ENCODE peak calls at places on chromosomes 2 and 18, in seven cellular contexts. Q, Y, E, H, D, K and F are unnamed samples.

GRCh38 chr2:10717630-10718029 is 3.8 kb upstream of the ATP6V1C2 start:
- DNase-seq in Q (no peak), Y (no peak), E (peak), H (no peak), D (peak), K (no peak), F (no peak)

GRCh38 chr18:35749701-35750100 is 168.2 kb downstream of the GALNT1 start:
- DNase-seq in Q (no peak), Y (no peak), E (no peak), H (no peak), D (no peak), K (no peak), F (no peak)

GRCh38 chr2:71665168-71666093 is 212.1 kb downstream of the DYSF start:
- DNase-seq in Q (no peak), Y (no peak), E (no peak), H (no peak), D (no peak), K (no peak), F (no peak)

GRCh38 chr2:27756091-27756490 is 15.4 kb upstream of the MRPL33 start:
- DNase-seq in Q (no peak), Y (no peak), E (no peak), H (no peak), D (no peak), K (no peak), F (no peak)

GRCh38 chr2:178863856-178864620 is 56.8 kb upstream of the TTN start:
- DNase-seq in Q (peak), Y (peak), E (no peak), H (no peak), D (peak), K (no peak), F (peak)

GRCh38 chr2:109346601-109347228 is 217.7 kb downstream of the SH3RF3 start:
- DNase-seq in Q (no peak), Y (no peak), E (no peak), H (no peak), D (no peak), K (no peak), F (no peak)

GRCh38 chr2:70340921-70341765 is 39.3 kb upstream of the FAM136A start:
- DNase-seq in Q (peak), Y (peak), E (no peak), H (no peak), D (peak), K (peak), F (peak)

GRCh38 chr2:102181919-102182635 is 4.7 kb upstream of the IL1RL2 start:
- DNase-seq in Q (peak), Y (no peak), E (no peak), H (no peak), D (peak), K (no peak), F (no peak)

GRCh38 chr2:43075054-43075593 is 151.3 kb downstream of the ZFP36L2 start:
- DNase-seq in Q (peak), Y (peak), E (peak), H (no peak), D (peak), K (no peak), F (no peak)

GRCh38 chr2:76640905-76641304 is 881.3 kb downstream of the LRRTM4 start:
- DNase-seq in Q (no peak), Y (no peak), E (no peak), H (no peak), D (no peak), K (no peak), F (no peak)

GRCh38 chr2:24304098-24304497 is 56.2 kb downstream of the ITSN2 start:
- DNase-seq in Q (peak), Y (peak), E (peak), H (no peak), D (peak), K (no peak), F (no peak)

GRCh38 chr2:235850771-235851551 is 317.2 kb downstream of the GBX2 start:
- DNase-seq in Q (no peak), Y (no peak), E (no peak), H (no peak), D (no peak), K (no peak), F (peak)

GRCh38 chr2:241976296-241976695 is 106.8 kb downstream of the RTP5 start:
- DNase-seq in Q (no peak), Y (no peak), E (no peak), H (no peak), D (no peak), K (no peak), F (no peak)

GRCh38 chr2:209556354-209556961 is 132.6 kb downstream of the MAP2 start:
- DNase-seq in Q (peak), Y (no peak), E (no peak), H (no peak), D (peak), K (no peak), F (no peak)

GRCh38 chr2:176093145-176093888 is 796 bp downstream of the HOXD13 start:
- DNase-seq in Q (peak), Y (no peak), E (no peak), H (no peak), D (no peak), K (no peak), F (peak)

GRCh38 chr2:224887159-224887558 is 155.1 kb downstream of the DOCK10 start:
- DNase-seq in Q (no peak), Y (no peak), E (peak), H (no peak), D (peak), K (no peak), F (no peak)

GRCh38 chr2:9693138-9693520 is 62.3 kb upstream of the YWHAQ start:
- DNase-seq in Q (no peak), Y (no peak), E (no peak), H (no peak), D (peak), K (no peak), F (no peak)

GRCh38 chr2:239813261-239814135 is 211.6 kb downstream of the NDUFA10 start:
- DNase-seq in Q (no peak), Y (no peak), E (no peak), H (peak), D (no peak), K (no peak), F (no peak)

GRCh38 chr2:232332940-232333259 is 45.7 kb upstream of the ALPP start:
- DNase-seq in Q (no peak), Y (no peak), E (no peak), H (no peak), D (no peak), K (no peak), F (no peak)

GRCh38 chr2:12931211-12931844 is 214.6 kb downstream of the TRIB2 start:
- DNase-seq in Q (peak), Y (no peak), E (no peak), H (no peak), D (peak), K (peak), F (peak)

GRCh38 chr2:219437690-219438089 is 3.0 kb downstream of the SPEG start:
- DNase-seq in Q (no peak), Y (no peak), E (no peak), H (no peak), D (no peak), K (no peak), F (no peak)

GRCh38 chr2:134674687-134675086 is 44.1 kb downstream of the TMEM163 start:
- DNase-seq in Q (no peak), Y (no peak), E (no peak), H (no peak), D (no peak), K (no peak), F (no peak)

DNA sequence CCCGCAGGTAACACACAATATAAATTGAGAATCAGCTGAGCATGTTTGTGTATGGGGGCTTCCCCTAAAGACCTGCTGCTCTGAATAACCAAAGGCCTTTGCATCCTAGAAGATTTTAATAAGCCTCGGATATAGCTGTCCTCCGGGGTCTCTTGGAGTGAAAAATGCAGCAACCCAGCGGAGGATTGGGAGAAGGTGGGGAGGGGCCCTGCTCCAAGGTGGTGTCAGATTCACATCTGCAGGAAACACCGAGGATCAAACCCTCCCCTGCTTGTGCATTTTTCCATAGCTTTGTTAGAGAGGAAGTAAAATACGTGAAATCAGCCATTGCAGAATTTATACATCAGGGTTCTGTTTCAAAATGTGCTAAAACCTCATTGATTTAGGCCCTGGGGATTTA is 63.1 kb upstream of the OTOF start:
- DNase-seq in Q (no peak), Y (no peak), E (no peak), H (no peak), D (no peak), K (no peak), F (no peak)
- TF ChIP-seq CTCF in Q (no peak), Y (no peak), E (no peak), H (no peak), D (no peak), K (no peak), F (no peak)

DNA sequence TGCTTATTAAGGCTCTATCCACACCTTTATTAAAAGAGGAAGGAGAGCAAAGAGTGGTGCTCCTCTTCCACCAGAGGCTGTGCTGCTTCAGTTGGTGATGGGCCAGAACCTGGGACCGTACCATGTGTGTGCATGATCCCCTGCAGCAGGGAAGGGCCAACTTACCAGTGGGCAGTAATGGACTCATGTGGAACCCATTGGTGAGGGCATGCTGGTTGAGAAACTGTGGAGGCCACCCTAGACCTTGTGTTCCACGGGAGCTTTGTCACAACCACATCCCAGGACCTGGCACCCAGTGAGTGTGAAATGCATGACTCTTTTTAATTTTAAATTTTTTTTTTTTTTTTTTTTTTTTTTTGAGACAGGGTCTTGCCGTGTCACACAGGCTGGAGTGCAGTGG is 5.4 kb downstream of the UBE2F start:
- DNase-seq in Q (no peak), Y (no peak), E (no peak), H (no peak), D (no peak), K (no peak), F (no peak)
- TF ChIP-seq CTCF in Q (no peak), Y (no peak), E (no peak), H (no peak), D (no peak), K (no peak), F (no peak)

DNA sequence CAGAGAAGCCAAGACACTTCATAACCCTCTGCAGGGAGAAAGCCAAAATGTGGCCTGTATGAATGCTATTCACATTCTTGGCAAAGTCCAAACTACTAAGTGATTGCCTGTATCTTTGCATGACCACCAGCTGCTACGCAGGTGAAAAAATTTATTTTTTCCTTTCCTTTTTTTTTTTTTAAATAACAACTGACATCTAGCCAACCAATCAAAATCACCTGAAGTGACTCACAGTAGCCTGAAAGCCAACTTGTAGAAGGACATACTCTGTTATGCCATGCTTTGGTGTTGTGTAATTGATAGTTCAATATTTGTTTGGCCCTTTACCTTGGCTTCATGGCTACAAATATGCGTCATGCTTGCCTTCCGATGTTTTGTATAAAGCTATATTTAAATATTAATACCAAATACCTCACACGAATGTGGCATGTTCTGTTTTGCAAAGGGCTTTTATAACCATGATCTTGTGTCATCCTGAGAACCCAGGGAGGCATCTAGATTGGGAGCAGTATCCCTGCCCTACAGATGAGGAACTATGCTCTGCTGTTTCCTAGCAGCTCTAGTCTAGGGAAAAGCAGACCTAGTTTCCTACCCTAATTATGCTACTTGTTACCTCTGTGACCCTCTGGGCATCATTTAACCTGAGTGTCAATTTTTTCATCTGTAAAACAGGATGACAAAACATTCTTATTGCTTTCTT is 102.1 kb downstream of the MYOM1 start:
- DNase-seq in Q (peak), Y (no peak), E (no peak), H (no peak), D (no peak), K (no peak), F (no peak)
- TF ChIP-seq CTCF in Q (no peak), Y (no peak), E (no peak), H (no peak), D (no peak), K (no peak), F (no peak)

DNA sequence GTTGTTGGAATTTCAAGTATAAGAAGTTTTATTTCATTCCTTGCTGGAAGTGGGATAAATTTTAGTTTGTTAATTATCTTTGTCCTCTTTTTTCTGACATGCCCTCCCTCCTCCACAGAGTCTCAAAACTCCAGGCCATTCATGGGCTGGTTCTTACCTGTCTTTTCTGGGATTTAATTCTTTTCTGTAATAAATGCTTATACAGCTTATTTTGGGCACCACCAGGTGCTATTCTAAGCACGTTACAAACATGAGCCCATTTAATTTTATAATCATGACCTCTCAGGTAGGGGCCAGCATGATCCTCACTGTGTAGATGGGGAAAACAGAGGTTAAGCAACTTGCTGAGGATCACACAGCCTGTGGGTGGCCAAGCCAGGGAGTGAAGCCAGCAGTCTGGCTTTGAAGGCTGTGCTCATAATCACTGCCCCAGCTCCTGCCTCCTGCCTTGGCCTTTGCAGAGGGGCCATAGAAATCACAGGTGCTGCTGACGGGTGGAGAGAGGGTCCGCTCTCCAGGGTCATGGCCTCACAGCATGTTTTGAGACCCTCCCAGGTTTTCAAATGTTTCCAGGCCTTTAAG is 128.4 kb upstream of the PXDN start:
- DNase-seq in Q (no peak), Y (no peak), E (no peak), H (no peak), D (no peak), K (no peak), F (no peak)
- TF ChIP-seq CTCF in Q (no peak), Y (no peak), E (no peak), H (no peak), D (no peak), K (no peak), F (no peak)

GRCh38 chr2:171056307-171056706 is 104.4 kb downstream of the TLK1 start:
- DNase-seq in Q (no peak), Y (no peak), E (peak), H (no peak), D (peak), K (no peak), F (no peak)

DNA sequence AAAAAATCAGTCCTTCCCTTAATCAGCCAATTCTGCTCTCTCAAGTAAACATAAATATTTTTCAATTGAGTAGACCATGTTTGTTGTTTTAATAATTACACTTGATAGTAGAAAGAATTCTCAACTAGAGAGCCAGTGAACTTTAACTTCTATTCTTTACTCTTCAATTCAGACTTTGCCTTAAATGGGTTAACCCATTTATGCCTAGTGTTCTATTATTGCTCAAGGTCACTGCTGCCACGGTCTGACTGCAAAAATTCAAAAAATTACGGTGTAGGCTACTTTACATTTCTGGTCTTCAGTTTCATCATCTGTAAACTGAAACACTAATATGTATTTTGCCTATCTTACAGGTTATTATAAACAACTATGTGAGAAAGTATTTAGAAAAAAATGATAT is 103.1 kb downstream of the TLK1 start:
- DNase-seq in Q (no peak), Y (no peak), E (no peak), H (no peak), D (no peak), K (no peak), F (no peak)
- TF ChIP-seq CTCF in Q (no peak), Y (no peak), E (no peak), H (no peak), D (no peak), K (no peak), F (no peak)

DNA sequence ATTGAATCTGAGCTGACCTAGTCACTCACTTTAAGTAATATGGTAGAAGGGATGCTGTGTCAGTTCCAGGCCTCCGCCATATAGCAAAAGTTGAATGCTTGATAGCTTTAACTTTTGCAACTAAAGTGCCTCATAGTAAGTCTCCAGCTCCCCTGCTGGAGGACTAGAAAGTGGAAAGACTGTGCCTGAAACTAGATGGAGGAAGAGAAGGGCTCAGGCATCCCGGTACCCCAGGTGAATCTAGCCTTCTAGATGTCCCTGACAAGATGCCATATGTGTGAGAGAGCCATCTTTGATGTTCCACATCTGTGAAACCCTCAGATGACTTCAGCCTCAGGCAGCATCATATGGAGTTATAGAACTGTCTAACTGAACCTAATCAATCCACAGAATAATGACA is 21.0 kb downstream of the OTX1 start:
- DNase-seq in Q (no peak), Y (no peak), E (no peak), H (no peak), D (no peak), K (no peak), F (no peak)
- TF ChIP-seq CTCF in Q (no peak), Y (no peak), E (no peak), H (no peak), D (no peak), K (no peak), F (no peak)

DNA sequence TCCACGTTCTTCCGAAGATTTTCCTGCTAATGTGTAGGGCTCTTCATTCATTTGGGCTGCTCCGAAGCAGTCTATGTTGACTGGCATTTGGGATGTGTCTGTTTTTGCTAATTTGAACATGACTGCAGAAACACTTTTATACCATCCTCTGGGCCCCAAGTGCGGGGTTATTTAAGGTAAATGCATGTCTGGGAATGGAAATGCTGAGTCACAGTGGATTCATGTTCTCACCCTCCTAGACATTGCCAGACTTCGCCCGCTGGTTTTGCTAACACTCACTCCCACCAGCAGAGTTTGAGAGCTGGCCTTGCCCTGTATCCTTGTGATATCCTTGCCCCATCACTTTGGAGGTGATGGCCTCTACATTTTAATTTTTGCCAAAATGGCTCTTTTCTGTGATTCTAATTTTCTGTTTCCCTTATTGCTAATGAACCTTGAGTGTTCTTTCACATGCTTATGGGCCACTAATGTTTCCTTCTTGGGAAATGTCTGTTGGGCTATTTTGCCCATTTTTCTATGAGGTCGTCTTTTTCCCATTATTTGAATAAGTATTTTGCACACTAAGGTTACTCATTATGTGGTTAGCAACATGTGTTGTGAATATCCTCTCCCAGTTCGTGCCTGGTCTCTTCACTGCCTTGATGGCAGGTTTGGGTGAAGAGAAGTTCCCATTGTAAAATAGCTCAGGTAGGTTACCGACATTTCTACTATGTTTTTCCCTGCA is 204.1 kb downstream of the GLI2 start:
- DNase-seq in Q (peak), Y (no peak), E (peak), H (no peak), D (peak), K (no peak), F (no peak)
- TF ChIP-seq CTCF in Q (no peak), Y (no peak), E (no peak), H (no peak), D (no peak), K (no peak), F (no peak)